ENCODE peak calls at places on chromosomes 4 and X, in six cellular contexts. K is lower lobe of right lung, O is adrenal gland, Q is fibroblast of lung, A is ovary, W is cardiac muscle cell. J is an unnamed sample.

GRCh38 chr4:2417765-2418651 is at the start of gene ZFYVE28:
- DNase-seq in A (peak; percentile 54), W (no peak), K (peak; percentile 55), Q (no peak), O (peak; percentile 48), J (no peak)

GRCh38 chrX:150012647-150013046 is 74.4 kb upstream of the EOLA2 start:
- DNase-seq in W (peak; percentile 18), A (no peak), K (no peak), O (no peak), Q (peak; percentile 18), J (no peak)

GRCh38 chr4:122783301-122784215 is 43.1 kb upstream of the FGF2 start:
- DNase-seq in O (no peak), A (peak; percentile 30), W (peak; percentile 94), Q (peak; percentile 98), K (peak; percentile 55), J (peak; percentile 30)

GRCh38 chr4:133146574-133147198 is 2.4 kb upstream of the PCDH10 start:
- DNase-seq in K (no peak), A (peak; percentile 56), Q (peak; percentile 53), O (no peak), W (peak; percentile 68), J (peak; percentile 58)

GRCh38 chrX:78199851-78200250 is 60.4 kb upstream of the TAF9B start:
- DNase-seq in W (peak; percentile 12), K (no peak), A (no peak), Q (no peak), O (no peak), J (no peak)

GRCh38 chr4:11669156-11669555 is 240.5 kb upstream of the HS3ST1 start:
- DNase-seq in K (no peak), O (no peak), Q (peak; percentile 29), W (peak; percentile 3), A (no peak), J (no peak)

GRCh38 chrX:103823591-103823990 is 8.5 kb downstream of the RAB9B start:
- DNase-seq in A (no peak), O (no peak), Q (peak; percentile 41), K (no peak), W (peak; percentile 25), J (no peak)

GRCh38 chr4:184802203-184803015 is 23.4 kb downstream of the ACSL1 start:
- DNase-seq in Q (peak; percentile 22), K (peak; percentile 49), W (no peak), O (no peak), A (no peak), J (no peak)

GRCh38 chr4:1793496-1793840 is 375 bp downstream of the FGFR3 start:
- DNase-seq in A (peak; percentile 41), Q (peak; percentile 12), K (no peak), O (peak; percentile 49), W (peak; percentile 42), J (no peak)

GRCh38 chr4:8919651-8920288 is 48.1 kb upstream of the HMX1 start:
- DNase-seq in O (no peak), A (no peak), W (no peak), K (no peak), Q (no peak), J (no peak)

GRCh38 chr4:77226939-77227705 is 70.1 kb downstream of the CCNG2 start:
- DNase-seq in W (no peak), O (no peak), A (no peak), K (no peak), Q (no peak), J (no peak)

GRCh38 chr4:783133-783541 is 42.8 kb downstream of the CPLX1 start:
- DNase-seq in W (no peak), A (peak; percentile 39), K (no peak), Q (no peak), O (no peak), J (no peak)

GRCh38 chrX:137040113-137040794 is 6.5 kb upstream of the GPR101 start:
- DNase-seq in K (no peak), A (no peak), W (no peak), Q (no peak), O (no peak), J (no peak)

GRCh38 chr4:89365375-89366170 is 58.0 kb upstream of the GPRIN3 start:
- DNase-seq in K (no peak), O (no peak), W (no peak), Q (no peak), A (no peak), J (no peak)

GRCh38 chr4:170623899-170624298 is 534.1 kb upstream of the AADAT start:
- DNase-seq in A (no peak), W (no peak), O (no peak), K (no peak), Q (no peak), J (no peak)

GRCh38 chr4:127249066-127249766 is 383.5 kb upstream of the INTU start:
- DNase-seq in O (no peak), W (peak; percentile 61), K (no peak), A (no peak), Q (peak; percentile 63), J (no peak)

GRCh38 chrX:50125480-50125879 is 75.3 kb downstream of the AKAP4 start:
- DNase-seq in K (no peak), O (no peak), A (no peak), W (no peak), Q (no peak), J (no peak)

GRCh38 chr4:106584590-106584989 is 216.0 kb upstream of the GIMD1 start:
- DNase-seq in Q (peak; percentile 80), A (no peak), O (no peak), K (no peak), W (peak; percentile 12), J (no peak)

GRCh38 chrX:17635231-17635630 is 102.1 kb upstream of the SCML1 start:
- DNase-seq in A (no peak), W (peak; percentile 28), Q (peak; percentile 58), O (no peak), K (no peak), J (no peak)

GRCh38 chrX:78945186-78945912 is at the start of gene P2RY10:
- DNase-seq in K (no peak), O (no peak), A (no peak), Q (no peak), W (no peak), J (no peak)

GRCh38 chrX:52819788-52820187 is 8.7 kb downstream of the XAGE5 start:
- DNase-seq in Q (no peak), O (no peak), A (no peak), K (no peak), W (no peak), J (no peak)

DNA sequence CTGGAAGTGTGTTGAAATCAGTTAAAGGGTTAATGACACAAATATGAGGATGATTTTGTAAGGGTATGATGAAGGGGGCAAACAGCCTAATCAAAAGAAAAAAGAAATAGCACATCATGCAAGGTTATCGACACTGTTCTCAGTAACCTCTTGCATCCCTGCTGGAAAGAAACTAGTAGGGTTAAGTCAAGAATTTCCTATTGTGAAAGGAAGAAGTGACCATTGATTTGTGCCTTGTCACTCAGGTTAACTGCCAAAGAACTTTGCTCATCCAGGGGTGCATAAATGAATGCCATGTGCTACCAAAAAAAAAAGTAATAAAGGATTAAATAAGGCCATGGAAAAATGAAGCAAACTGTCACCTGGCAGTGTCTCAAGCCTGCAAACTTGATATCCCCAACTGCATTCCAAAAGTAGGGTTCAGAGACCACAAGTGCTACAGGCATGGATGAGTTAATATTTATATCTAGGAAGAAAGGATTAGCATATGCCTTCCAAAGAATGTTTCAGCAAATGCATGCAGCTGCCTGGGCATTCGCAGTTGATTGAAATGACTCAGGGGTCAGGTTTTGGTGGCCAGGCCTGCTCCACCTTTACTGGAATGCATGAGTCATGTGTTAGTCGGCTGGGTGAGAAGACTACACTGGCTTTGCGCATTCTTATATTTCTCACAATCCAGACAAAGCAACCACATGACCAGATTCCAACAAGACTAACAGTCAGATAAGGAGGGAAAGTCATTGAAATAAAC is 78.4 kb upstream of the ATXN3L start:
- DNase-seq in O (peak; percentile 79), Q (peak; percentile 100), K (peak; percentile 45), W (peak; percentile 96), A (peak; percentile 20), J (no peak)
- H3K27me3 ChIP-seq in O (no peaks in the 10 kb centered on the region), Q (no peaks in the 10 kb centered on the region), K (no peaks in the 10 kb centered on the region), W (no peaks in the 10 kb centered on the region), A (no peaks in the 10 kb centered on the region), J (no peaks in the 10 kb centered on the region)

DNA sequence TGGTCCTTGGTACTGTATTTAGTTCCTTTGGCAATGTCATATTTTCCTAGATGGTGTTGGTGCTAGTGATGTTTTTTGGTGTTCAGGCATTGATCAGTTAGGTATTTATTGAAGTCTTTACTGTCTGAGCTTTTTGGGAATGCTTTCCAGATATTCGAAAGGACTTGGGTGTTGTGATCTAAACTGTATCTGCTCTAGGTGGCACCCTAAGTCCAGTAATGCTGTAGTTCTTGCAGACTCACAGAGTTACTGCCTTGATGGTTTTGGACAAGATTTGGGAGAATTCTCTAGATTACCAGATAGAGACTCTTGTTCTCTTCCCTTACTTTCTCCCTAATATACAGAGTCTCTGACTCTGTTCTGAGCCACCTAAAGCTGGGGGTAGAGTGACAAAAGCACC is 513.6 kb upstream of the PITX2 start:
- DNase-seq in Q (peak; percentile 46), K (no peak), O (no peak), A (no peak), W (peak; percentile 1), J (peak; percentile 16)
- TF ChIP-seq CTCF in Q (no peak), K (no peak), O (no peak), A (no peak), W (no peak), J (no peak)

GRCh38 chrX:110281377-110281776 is 36.5 kb downstream of the AMMECR1 start:
- DNase-seq in O (no peak), W (no peak), Q (no peak), A (no peak), K (no peak), J (no peak)

GRCh38 chrX:110282922-110283321 is 35.0 kb downstream of the AMMECR1 start:
- DNase-seq in O (no peak), A (no peak), W (no peak), Q (peak; percentile 10), K (no peak), J (no peak)

GRCh38 chrX:110284159-110284558 is 33.7 kb downstream of the AMMECR1 start:
- DNase-seq in Q (peak; percentile 87), K (no peak), O (no peak), W (peak; percentile 78), A (no peak), J (no peak)

GRCh38 chrX:110277609-110278008 is 40.3 kb downstream of the AMMECR1 start:
- DNase-seq in W (no peak), O (no peak), Q (no peak), A (no peak), K (no peak), J (no peak)

DNA sequence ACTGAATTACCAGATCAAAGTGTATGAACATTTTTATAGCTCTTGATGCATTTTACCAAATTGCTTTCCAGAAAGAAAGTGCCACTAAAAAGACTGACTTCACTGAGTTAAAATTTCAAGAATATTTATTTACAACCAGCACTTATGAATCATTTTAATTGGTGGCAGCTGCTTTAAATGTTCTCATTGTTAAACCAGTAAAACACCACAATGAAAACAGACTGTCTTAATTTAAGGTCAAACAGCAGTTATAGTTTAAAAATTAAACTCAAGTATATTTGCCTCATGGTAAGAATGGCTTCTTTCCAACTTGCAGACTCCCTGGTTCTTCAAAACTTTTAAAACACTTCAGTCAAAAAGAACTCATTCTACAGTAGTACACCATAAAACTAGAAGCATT is 36.9 kb downstream of the AMMECR1 start:
- DNase-seq in Q (peak; percentile 65), K (no peak), W (no peak), O (no peak), A (no peak), J (no peak)
- H3K4me1 ChIP-seq in Q (peaks cover 13% of the 10 kb centered on the region), K (peaks cover 6% of the 10 kb centered on the region), W (peaks cover 24% of the 10 kb centered on the region), O (no peaks in the 10 kb centered on the region), A (no peaks in the 10 kb centered on the region), J (no peaks in the 10 kb centered on the region)

DNA sequence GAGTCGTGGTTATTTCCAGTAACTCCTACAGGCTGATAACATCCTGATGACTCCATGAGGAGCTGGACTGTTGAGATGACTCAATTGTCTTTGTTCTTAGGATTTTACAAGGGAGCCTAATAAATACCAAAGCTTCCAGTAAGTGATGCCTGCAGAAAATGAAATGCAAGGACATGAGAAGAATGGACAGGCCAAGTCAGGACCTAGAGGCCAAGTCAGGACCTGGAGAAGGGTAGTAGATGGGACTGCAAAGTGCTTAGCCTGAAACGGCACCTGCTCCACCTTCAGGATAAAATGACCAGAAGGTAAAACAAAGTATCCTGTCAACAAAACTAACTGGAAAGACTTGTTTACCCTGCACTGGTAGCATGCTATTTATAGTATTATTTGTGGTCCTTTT is 6.4 kb upstream of the SLC10A6 start:
- DNase-seq in O (no peak), A (no peak), K (no peak), W (peak; percentile 62), Q (peak; percentile 78), J (no peak)
- H3K27me3 ChIP-seq in O (no peaks in the 10 kb centered on the region), A (no peaks in the 10 kb centered on the region), K (no peaks in the 10 kb centered on the region), W (no peaks in the 10 kb centered on the region), Q (no peaks in the 10 kb centered on the region), J (no peaks in the 10 kb centered on the region)

J was measured in testis.